ENCODE peak calls at places on chromosomes 4 and X, in seven cellular contexts. L is OCI-LY7, B is heart right ventricle, F is aorta, Y is cardiac muscle cell, M is thyroid gland, Z is IMR-90. A is an unnamed sample.

GRCh38 chrX:38142598-38142997 is 78.1 kb downstream of the SRPX start:
- DNase-seq in L (no peak), F (no peak), Z (peak; percentile 43), B (no peak), Y (peak; percentile 90), M (peak; percentile 2), A (no peak)

GRCh38 chrX:15849555-15849954 is 5.1 kb downstream of the AP1S2 start:
- DNase-seq in Z (no peak), L (no peak), F (no peak), M (no peak), Y (peak; percentile 17), B (no peak), A (peak; percentile 31)

GRCh38 chr4:65670331-65671031 is at the start of gene EPHA5:
- DNase-seq in F (peak; percentile 55), L (no peak), Y (peak; percentile 90), M (peak; percentile 84), Z (peak; percentile 41), B (peak; percentile 22), A (peak; percentile 78)

GRCh38 chr4:110108960-110109359 is 89.5 kb downstream of the ELOVL6 start:
- DNase-seq in Y (no peak), Z (no peak), L (no peak), M (no peak), B (no peak), F (no peak), A (no peak)

GRCh38 chrX:48606091-48606490 is 8.8 kb downstream of the WDR13 start:
- DNase-seq in B (no peak), Y (no peak), F (peak; percentile 12), Z (no peak), M (no peak), L (no peak), A (no peak)

GRCh38 chrX:83860846-83861245 is at the start of gene CYLC1:
- DNase-seq in M (no peak), Z (no peak), Y (no peak), F (no peak), L (no peak), B (no peak), A (no peak)

GRCh38 chrX:630922-631496 is 418 bp downstream of the SHOX start:
- DNase-seq in L (no peak), F (no peak), B (no peak), Z (no peak), Y (no peak), M (no peak), A (no peak)

GRCh38 chrX:71489540-71489939 is 43.4 kb upstream of the OGT start:
- DNase-seq in M (no peak), Z (no peak), F (no peak), Y (no peak), B (no peak), L (no peak), A (no peak)

GRCh38 chr4:187006189-187006618 is 282.5 kb upstream of the FAT1 start:
- DNase-seq in B (no peak), L (no peak), F (no peak), Y (peak; percentile 75), Z (peak; percentile 73), M (no peak), A (no peak)

GRCh38 chr4:6767341-6767724 is 15.2 kb upstream of the KIAA0232 start:
- DNase-seq in M (no peak), Y (no peak), F (no peak), B (no peak), L (no peak), Z (peak; percentile 43), A (no peak)

GRCh38 chr4:52750819-52751348 is 341 bp downstream of the ERVMER34-1 start:
- DNase-seq in M (peak; percentile 4), B (no peak), Z (no peak), F (peak; percentile 45), L (no peak), Y (no peak), A (no peak)

GRCh38 chrX:100622989-100623388 is 13.6 kb downstream of the TSPAN6 start:
- DNase-seq in M (no peak), Y (no peak), B (no peak), L (no peak), F (no peak), Z (no peak), A (no peak)

GRCh38 chr4:139956436-139957107 is 197.4 kb downstream of the MAML3 start:
- DNase-seq in F (no peak), L (no peak), Z (no peak), Y (peak; percentile 80), B (peak; percentile 34), M (no peak), A (no peak)

GRCh38 chr4:24764305-24764704 is 31.1 kb upstream of the SOD3 start:
- DNase-seq in L (no peak), Y (no peak), F (no peak), B (no peak), M (no peak), Z (peak; percentile 36), A (no peak)

GRCh38 chr4:147396105-147396504 is 84.8 kb upstream of the EDNRA start:
- DNase-seq in M (no peak), Z (no peak), Y (no peak), B (no peak), F (no peak), L (no peak), A (no peak)

GRCh38 chrX:1400049-1400448 is 8.1 kb upstream of the SLC25A6 start:
- DNase-seq in B (no peak), L (no peak), F (peak; percentile 29), M (no peak), Y (no peak), Z (no peak), A (no peak)

GRCh38 chr4:143667461-143667860 is 33.0 kb downstream of the FREM3 start:
- DNase-seq in B (peak; percentile 77), Z (peak; percentile 1), M (peak; percentile 37), Y (peak; percentile 96), F (peak; percentile 59), L (no peak), A (no peak)

GRCh38 chr4:8495803-8496202 is 55.2 kb downstream of the TRMT44 start:
- DNase-seq in B (no peak), Z (no peak), M (no peak), L (no peak), F (no peak), Y (no peak), A (no peak)

GRCh38 chrX:100750901-100751300 is 19.0 kb upstream of the SYTL4 start:
- DNase-seq in B (no peak), Y (no peak), M (no peak), L (no peak), Z (no peak), F (no peak), A (no peak)

GRCh38 chr4:52822583-52823477 is 39.3 kb upstream of the RASL11B start:
- DNase-seq in L (no peak), F (no peak), Y (peak; percentile 79), B (no peak), M (no peak), Z (peak; percentile 76), A (no peak)

GRCh38 chr4:13088726-13089658 is 395.1 kb downstream of the RAB28 start:
- DNase-seq in M (peak; percentile 4), L (no peak), F (peak; percentile 53), Z (no peak), Y (no peak), B (no peak), A (no peak)

GRCh38 chr4:68499021-68499420 is 51.8 kb downstream of the TMPRSS11E start:
- DNase-seq in M (no peak), B (no peak), L (no peak), F (no peak), Z (no peak), Y (no peak), A (no peak)

GRCh38 chrX:17846045-17846444 is 15.1 kb downstream of the RAI2 start:
- DNase-seq in Y (no peak), M (no peak), Z (no peak), F (no peak), B (no peak), L (no peak), A (no peak)

GRCh38 chrX:77977518-77977917 is 8.1 kb upstream of the PGAM4 start:
- DNase-seq in M (no peak), Z (no peak), B (no peak), Y (no peak), F (no peak), L (no peak), A (no peak)

GRCh38 chr4:163273922-163274321 is 58.5 kb downstream of the NPY1R start:
- DNase-seq in L (no peak), Y (no peak), Z (no peak), M (no peak), B (no peak), F (no peak), A (no peak)

GRCh38 chr4:38560763-38561558 is 103.0 kb upstream of the KLF3 start:
- DNase-seq in Z (no peak), L (no peak), B (no peak), Y (no peak), M (no peak), F (no peak), A (no peak)

GRCh38 chr4:79855081-79855480 is 217.9 kb downstream of the ANTXR2 start:
- DNase-seq in B (no peak), Y (no peak), F (no peak), M (no peak), L (no peak), Z (peak; percentile 8), A (no peak)

GRCh38 chr4:83282049-83282535 is 2.5 kb downstream of the COQ2 start:
- DNase-seq in L (peak; percentile 77), M (peak; percentile 11), Z (peak; percentile 62), Y (peak; percentile 76), F (no peak), B (peak; percentile 10), A (no peak)

GRCh38 chr4:175419120-175419774 is 392.8 kb downstream of the GPM6A start:
- DNase-seq in F (no peak), M (no peak), Y (peak; percentile 89), B (no peak), Z (peak; percentile 96), L (no peak), A (no peak)